ENCODE peak calls at places on chromosome 21, in four cellular contexts. One of them, this sample, is unnamed.

GRCh38 chr21:36297938-36298572 is 21.9 kb upstream of the MORC3 start:
- DNase-seq in hepatocyte: peak; percentile 67
- DNase-seq in astrocyte: no peak
- DNase-seq in GM23248: peak; percentile 82
- DNase-seq in this sample: no peak

GRCh38 chr21:36694593-36695282 is 4.2 kb upstream of the SIM2 start:
- DNase-seq in GM23248: no peak
- DNase-seq in astrocyte: no peak
- DNase-seq in hepatocyte: no peak
- DNase-seq in this sample: no peak

GRCh38 chr21:32099812-32100416 is 178.9 kb downstream of the MIS18A start:
- DNase-seq in hepatocyte: peak; percentile 17
- DNase-seq in GM23248: peak; percentile 23
- DNase-seq in astrocyte: no peak
- DNase-seq in this sample: no peak

GRCh38 chr21:23887709-23888303 is 1719.5 kb downstream of the MRPL39 start:
- DNase-seq in astrocyte: no peak
- DNase-seq in hepatocyte: no peak
- DNase-seq in GM23248: no peak
- DNase-seq in this sample: no peak

GRCh38 chr21:39667353-39667891 is 54.7 kb downstream of the B3GALT5 start:
- DNase-seq in hepatocyte: no peak
- DNase-seq in GM23248: no peak
- DNase-seq in astrocyte: no peak
- DNase-seq in this sample: no peak

GRCh38 chr21:32136546-32136945 is 142.3 kb downstream of the MIS18A start:
- DNase-seq in astrocyte: no peak
- DNase-seq in hepatocyte: no peak
- DNase-seq in GM23248: no peak
- DNase-seq in this sample: no peak

GRCh38 chr21:31162827-31163226 is 124.6 kb upstream of the KRTAP19-8 start:
- DNase-seq in hepatocyte: no peak
- DNase-seq in astrocyte: peak; percentile 56
- DNase-seq in GM23248: peak; percentile 82
- DNase-seq in this sample: no peak

GRCh38 chr21:16324630-16325029 is 594.8 kb downstream of the USP25 start:
- DNase-seq in hepatocyte: no peak
- DNase-seq in GM23248: no peak
- DNase-seq in astrocyte: no peak
- DNase-seq in this sample: no peak

GRCh38 chr21:43733529-43734071 is 14.7 kb downstream of the PDXK start:
- DNase-seq in hepatocyte: no peak
- DNase-seq in astrocyte: peak; percentile 78
- DNase-seq in GM23248: peak; percentile 86
- DNase-seq in this sample: no peak

GRCh38 chr21:26169611-26170470 is 729 bp downstream of the APP start:
- DNase-seq in hepatocyte: peak; percentile 69
- DNase-seq in GM23248: peak; percentile 80
- DNase-seq in astrocyte: peak; percentile 67
- DNase-seq in this sample: no peak

GRCh38 chr21:43723648-43724047 is 4.7 kb downstream of the PDXK start:
- DNase-seq in GM23248: no peak
- DNase-seq in hepatocyte: peak; percentile 5
- DNase-seq in astrocyte: no peak
- DNase-seq in this sample: no peak

GRCh38 chr21:18620421-18620820 is 216.8 kb upstream of the TMPRSS15 start:
- DNase-seq in GM23248: no peak
- DNase-seq in hepatocyte: no peak
- DNase-seq in astrocyte: no peak
- DNase-seq in this sample: no peak

GRCh38 chr21:38821248-38821647 is 15.5 kb downstream of the ETS2 start:
- DNase-seq in hepatocyte: no peak
- DNase-seq in astrocyte: no peak
- DNase-seq in GM23248: no peak
- DNase-seq in this sample: no peak

GRCh38 chr21:15604424-15604823 is 125.4 kb upstream of the USP25 start:
- DNase-seq in hepatocyte: no peak
- DNase-seq in GM23248: peak; percentile 53
- DNase-seq in astrocyte: peak; percentile 63
- DNase-seq in this sample: no peak

GRCh38 chr21:29334717-29335428 is 36.2 kb downstream of the BACH1 start:
- DNase-seq in GM23248: peak; percentile 79
- DNase-seq in hepatocyte: no peak
- DNase-seq in astrocyte: peak; percentile 93
- DNase-seq in this sample: no peak

GRCh38 chr21:35036521-35037383 is 12.3 kb downstream of the RUNX1 start:
- DNase-seq in hepatocyte: no peak
- DNase-seq in GM23248: no peak
- DNase-seq in astrocyte: no peak
- DNase-seq in this sample: no peak

GRCh38 chr21:37463083-37463780 is 96.7 kb downstream of the DYRK1A start:
- DNase-seq in hepatocyte: peak; percentile 33
- DNase-seq in GM23248: peak; percentile 79
- DNase-seq in astrocyte: peak; percentile 76
- DNase-seq in this sample: no peak

GRCh38 chr21:35014302-35015044 is 34.6 kb downstream of the RUNX1 start:
- DNase-seq in GM23248: no peak
- DNase-seq in astrocyte: no peak
- DNase-seq in hepatocyte: no peak
- DNase-seq in this sample: no peak

GRCh38 chr21:36841866-36842265 is 124.6 kb downstream of the HLCS start:
- DNase-seq in hepatocyte: no peak
- DNase-seq in GM23248: peak; percentile 32
- DNase-seq in astrocyte: peak; percentile 14
- DNase-seq in this sample: no peak

GRCh38 chr21:31666445-31667010 is 7.0 kb downstream of the SOD1 start:
- DNase-seq in hepatocyte: no peak
- DNase-seq in astrocyte: no peak
- DNase-seq in GM23248: no peak
- DNase-seq in this sample: no peak

GRCh38 chr21:8992731-8993174 is 1528.6 kb upstream of the TPTE start:
- DNase-seq in astrocyte: peak; percentile 59
- DNase-seq in GM23248: no peak
- DNase-seq in hepatocyte: no peak
- DNase-seq in this sample: no peak

GRCh38 chr21:34372321-34372720 is 3.0 kb upstream of the SMIM11 start:
- DNase-seq in astrocyte: no peak
- DNase-seq in GM23248: no peak
- DNase-seq in hepatocyte: no peak
- DNase-seq in this sample: no peak

GRCh38 chr21:38140192-38140905 is 116.4 kb upstream of the KCNJ15 start:
- DNase-seq in GM23248: peak; percentile 72
- DNase-seq in hepatocyte: peak; percentile 42
- DNase-seq in astrocyte: peak; percentile 15
- DNase-seq in this sample: no peak

GRCh38 chr21:34807146-34807880 is 138.5 kb downstream of the CLIC6 start:
- DNase-seq in GM23248: peak; percentile 97
- DNase-seq in astrocyte: peak; percentile 97
- DNase-seq in hepatocyte: peak; percentile 58
- DNase-seq in this sample: no peak

GRCh38 chr21:28357743-28358142 is 634.9 kb downstream of the LTN1 start:
- DNase-seq in hepatocyte: no peak
- DNase-seq in GM23248: no peak
- DNase-seq in astrocyte: no peak
- DNase-seq in this sample: no peak

GRCh38 chr21:36059823-36060158 is 535 bp downstream of the SETD4 start:
- DNase-seq in GM23248: peak; percentile 79
- DNase-seq in hepatocyte: peak; percentile 70
- DNase-seq in astrocyte: no peak
- DNase-seq in this sample: no peak

GRCh38 chr21:40208960-40209359 is 341.7 kb downstream of the PCP4 start:
- DNase-seq in hepatocyte: no peak
- DNase-seq in GM23248: no peak
- DNase-seq in astrocyte: no peak
- DNase-seq in this sample: no peak

GRCh38 chr21:25456672-25457071 is 150.6 kb downstream of the MRPL39 start:
- DNase-seq in hepatocyte: no peak
- DNase-seq in GM23248: no peak
- DNase-seq in astrocyte: peak; percentile 86
- DNase-seq in this sample: no peak

GRCh38 chr21:16186742-16187141 is 457.0 kb downstream of the USP25 start:
- DNase-seq in astrocyte: peak; percentile 38
- DNase-seq in hepatocyte: no peak
- DNase-seq in GM23248: no peak
- DNase-seq in this sample: no peak

GRCh38 chr21:29938968-29939858 is 583 bp downstream of the GRIK1 start:
- DNase-seq in hepatocyte: peak; percentile 33
- DNase-seq in astrocyte: peak; percentile 0
- DNase-seq in GM23248: peak; percentile 20
- DNase-seq in this sample: no peak

GRCh38 chr21:44090332-44090731 is 16.9 kb upstream of the PWP2 start:
- DNase-seq in astrocyte: no peak
- DNase-seq in GM23248: no peak
- DNase-seq in hepatocyte: no peak
- DNase-seq in this sample: no peak

GRCh38 chr21:34647552-34647951 is 21.2 kb upstream of the CLIC6 start:
- DNase-seq in hepatocyte: no peak
- DNase-seq in GM23248: no peak
- DNase-seq in astrocyte: no peak
- DNase-seq in this sample: no peak

GRCh38 chr21:33368576-33368975 is 34.6 kb upstream of the IFNGR2 start:
- DNase-seq in hepatocyte: no peak
- DNase-seq in astrocyte: no peak
- DNase-seq in GM23248: no peak
- DNase-seq in this sample: no peak

GRCh38 chr21:33372582-33372981 is 30.6 kb upstream of the IFNGR2 start:
- DNase-seq in hepatocyte: no peak
- DNase-seq in GM23248: no peak
- DNase-seq in astrocyte: no peak
- DNase-seq in this sample: no peak

GRCh38 chr21:33368124-33368523 is 35.1 kb upstream of the IFNGR2 start:
- DNase-seq in hepatocyte: no peak
- DNase-seq in GM23248: no peak
- DNase-seq in astrocyte: no peak
- DNase-seq in this sample: no peak

GRCh38 chr21:33369586-33369985 is 33.6 kb upstream of the IFNGR2 start:
- DNase-seq in astrocyte: no peak
- DNase-seq in GM23248: no peak
- DNase-seq in hepatocyte: no peak
- DNase-seq in this sample: no peak

DNA sequence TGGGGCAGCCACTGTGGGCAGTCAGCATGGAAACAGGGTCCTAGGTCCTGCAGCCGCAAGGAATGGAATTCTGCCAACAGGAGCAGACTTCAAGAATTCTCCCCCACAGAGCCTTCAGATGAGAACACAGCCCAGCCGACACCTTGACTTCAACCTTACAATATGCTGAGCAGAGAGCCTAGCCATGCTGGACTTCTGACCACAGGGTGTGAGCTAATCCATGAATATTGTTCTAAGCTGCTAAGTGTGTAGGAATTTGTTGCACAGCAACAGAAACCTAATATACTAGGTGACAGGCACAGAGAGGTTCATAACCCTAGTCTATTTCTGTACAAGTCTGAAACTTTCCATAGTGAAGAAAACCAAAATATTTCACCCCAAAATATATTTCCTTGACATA is 32.9 kb upstream of the IFNGR2 start:
- DNase-seq in astrocyte: no peak
- DNase-seq in GM23248: no peak
- DNase-seq in hepatocyte: no peak
- DNase-seq in this sample: no peak
- H2AFZ ChIP-seq in astrocyte: no peak overlapping the region
- H2AFZ ChIP-seq in GM23248: no peak overlapping the region
- H2AFZ ChIP-seq in hepatocyte: no peak overlapping the region
- H2AFZ ChIP-seq in this sample: no peak overlapping the region

DNA sequence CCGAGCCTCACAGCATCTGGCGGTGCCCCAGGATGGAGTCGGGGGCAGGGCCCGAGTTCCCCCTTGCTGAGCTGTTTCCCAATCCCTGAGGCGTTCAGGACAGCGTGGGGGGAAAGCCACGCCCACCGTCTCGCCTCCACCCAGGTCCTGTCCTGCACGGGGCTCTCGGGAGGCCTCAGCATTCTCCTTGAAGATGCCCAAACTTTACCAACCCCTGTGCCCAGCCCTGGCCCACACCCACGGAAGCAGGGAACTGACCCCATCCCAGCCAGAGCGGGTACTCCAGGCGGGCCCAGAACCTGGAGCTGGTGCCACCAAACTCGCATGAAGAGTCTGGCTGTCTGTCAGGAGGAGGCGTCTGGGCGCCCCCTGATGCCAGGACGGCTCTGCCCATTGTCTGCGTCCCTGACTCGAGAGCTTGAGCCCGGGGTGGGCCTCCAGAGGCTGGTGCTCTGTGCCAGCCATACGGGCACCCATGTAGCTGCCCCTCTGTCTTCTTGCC is 35.3 kb upstream of the POFUT2 start:
- DNase-seq in hepatocyte: no peak
- DNase-seq in astrocyte: no peak
- DNase-seq in GM23248: peak; percentile 72
- DNase-seq in this sample: no peak
- H3K4me2 ChIP-seq in hepatocyte: no peak overlapping the region
- H3K4me2 ChIP-seq in astrocyte: no peak overlapping the region
- H3K4me2 ChIP-seq in GM23248: no peak overlapping the region
- H3K4me2 ChIP-seq in this sample: no peak overlapping the region

DNA sequence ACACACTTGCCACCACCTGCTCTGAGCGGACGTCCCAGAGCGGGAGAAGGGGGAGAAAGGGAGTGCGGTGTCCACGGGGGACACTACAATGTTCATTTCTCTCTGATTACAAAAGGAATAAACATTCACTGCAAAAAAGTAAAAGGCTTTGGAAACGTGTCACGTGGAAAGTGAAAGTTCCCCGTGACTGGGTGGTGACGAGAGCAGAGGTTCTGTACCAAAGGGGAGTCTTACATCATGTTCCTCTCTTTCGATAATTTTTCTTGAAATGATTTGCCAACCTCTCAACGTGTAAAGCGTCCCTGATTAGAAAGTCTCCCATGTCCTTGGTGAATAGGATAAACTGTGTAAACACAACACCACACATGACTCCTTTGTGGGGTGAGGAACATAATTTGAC is 22.0 kb upstream of the PRDM15 start:
- DNase-seq in GM23248: no peak
- DNase-seq in hepatocyte: no peak
- DNase-seq in astrocyte: no peak
- DNase-seq in this sample: no peak
- H2AFZ ChIP-seq in GM23248: no peak overlapping the region
- H2AFZ ChIP-seq in hepatocyte: no peak overlapping the region
- H2AFZ ChIP-seq in astrocyte: no peak overlapping the region
- H2AFZ ChIP-seq in this sample: no peak overlapping the region

DNA sequence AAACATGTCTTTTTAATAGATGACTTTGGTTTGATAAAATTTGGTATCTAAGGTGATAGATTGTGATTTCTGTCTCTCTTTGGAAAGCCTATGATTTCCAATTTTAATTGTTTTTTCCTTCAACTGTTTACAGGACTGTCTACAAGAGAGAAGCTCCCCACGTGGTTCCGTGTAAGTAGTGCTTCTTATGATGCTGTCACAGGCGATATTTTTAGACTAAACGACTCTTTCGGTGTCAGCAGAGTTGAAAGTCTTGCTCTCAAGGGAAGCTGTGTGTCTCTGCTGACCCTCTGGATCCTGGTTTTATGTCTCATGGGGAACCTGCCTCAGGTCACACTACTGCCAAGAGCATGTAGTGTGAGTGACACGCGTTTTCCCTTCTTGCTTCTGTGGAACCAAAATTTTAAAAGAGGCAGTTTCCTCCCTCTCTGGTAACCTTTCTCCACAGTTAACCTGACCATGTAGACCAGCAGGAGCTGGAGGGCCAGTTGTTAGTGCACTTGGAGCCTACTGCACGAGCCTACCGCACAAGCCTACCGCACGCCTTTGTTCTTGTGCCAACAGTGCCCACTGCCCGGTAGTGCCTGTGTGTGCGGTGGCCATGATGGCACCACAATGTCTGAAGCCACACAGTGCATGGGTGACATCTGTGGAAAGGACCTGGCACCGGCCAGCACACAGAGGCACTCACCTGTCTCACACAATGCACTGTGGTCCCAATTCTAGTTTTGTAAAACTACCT is 91.9 kb downstream of the PCBP3 start:
- DNase-seq in astrocyte: no peak
- DNase-seq in hepatocyte: no peak
- DNase-seq in GM23248: no peak
- DNase-seq in this sample: no peak
- H3K4me2 ChIP-seq in astrocyte: no peak overlapping the region
- H3K4me2 ChIP-seq in hepatocyte: no peak overlapping the region
- H3K4me2 ChIP-seq in GM23248: no peak overlapping the region
- H3K4me2 ChIP-seq in this sample: no peak overlapping the region